ENCODE peak calls at places on chromosomes 2 and 18, in four cellular contexts. One of them, this sample, is unnamed. For H3K9me1, the result is how much of the 10 kb centered on the place peaks cover.

GRCh38 chr2:40466926-40467325 is 15.0 kb upstream of the SLC8A1 start:
- DNase-seq in K562: no peak
- DNase-seq in IMR-90: no peak
- DNase-seq in keratinocyte: no peak
- DNase-seq in this sample: no peak

GRCh38 chr2:114550895-114551793 is 108.7 kb downstream of the DPP10 start:
- DNase-seq in K562: no peak
- DNase-seq in IMR-90: peak
- DNase-seq in keratinocyte: no peak
- DNase-seq in this sample: no peak

GRCh38 chr18:48838921-48839818 is 111.6 kb downstream of the SMAD7 start:
- DNase-seq in K562: no peak
- DNase-seq in IMR-90: peak
- DNase-seq in keratinocyte: no peak
- DNase-seq in this sample: no peak

GRCh38 chr2:158214431-158214830 is 112.8 kb downstream of the UPP2 start:
- DNase-seq in K562: peak
- DNase-seq in IMR-90: no peak
- DNase-seq in keratinocyte: no peak
- DNase-seq in this sample: peak

GRCh38 chr18:70382032-70382431 is 93.2 kb downstream of the SOCS6 start:
- DNase-seq in K562: no peak
- DNase-seq in IMR-90: no peak
- DNase-seq in keratinocyte: no peak
- DNase-seq in this sample: no peak

GRCh38 chr2:230849633-230850357 is 14.9 kb upstream of the ITM2C start:
- DNase-seq in K562: peak
- DNase-seq in IMR-90: no peak
- DNase-seq in keratinocyte: no peak
- DNase-seq in this sample: peak

GRCh38 chr2:238726670-238727584 is 121.0 kb upstream of the TWIST2 start:
- DNase-seq in K562: no peak
- DNase-seq in IMR-90: no peak
- DNase-seq in keratinocyte: no peak
- DNase-seq in this sample: no peak

GRCh38 chr2:168529054-168529833 is 73.2 kb downstream of the CERS6 start:
- DNase-seq in K562: no peak
- DNase-seq in IMR-90: no peak
- DNase-seq in keratinocyte: no peak
- DNase-seq in this sample: no peak

GRCh38 chr2:170739507-170740046 is 24.4 kb downstream of the SP5 start:
- DNase-seq in K562: no peak
- DNase-seq in IMR-90: no peak
- DNase-seq in keratinocyte: no peak
- DNase-seq in this sample: no peak

DNA sequence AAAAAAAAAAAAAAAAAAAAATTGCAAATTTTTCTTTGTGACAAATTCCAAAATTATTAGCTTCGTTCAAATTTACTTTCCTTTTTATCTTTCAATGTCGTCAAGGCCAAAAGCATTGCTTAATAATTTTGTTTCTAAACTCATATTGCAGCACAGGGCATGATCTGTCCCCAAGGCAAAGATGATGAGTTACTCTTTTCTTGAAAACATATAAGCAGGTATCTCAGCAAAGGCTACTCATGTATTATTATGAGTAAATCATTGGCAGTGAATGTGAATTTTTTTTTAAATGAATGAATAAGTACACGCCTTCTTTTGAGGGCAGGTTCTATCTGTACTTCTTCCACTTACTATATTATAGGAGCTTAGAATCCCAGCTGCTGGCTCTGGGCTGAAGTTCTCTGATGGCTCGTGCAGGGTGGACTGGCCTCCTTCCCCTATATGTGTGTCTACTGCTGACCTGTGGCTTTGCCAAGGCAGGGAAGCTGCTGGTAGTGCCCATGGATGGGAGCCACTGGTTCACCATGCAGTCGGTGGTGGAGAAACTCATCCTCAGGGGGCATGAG is at the start of gene UGT1A7:
- DNase-seq in K562: no peak
- DNase-seq in IMR-90: no peak
- DNase-seq in keratinocyte: no peak
- DNase-seq in this sample: no peak
- H3K9me1 ChIP-seq in K562: under half
- H3K9me1 ChIP-seq in IMR-90: under half
- H3K9me1 ChIP-seq in keratinocyte: under half
- H3K9me1 ChIP-seq in this sample: under half

GRCh38 chr2:213213186-213213585 is 61.8 kb upstream of the IKZF2 start:
- DNase-seq in K562: no peak
- DNase-seq in IMR-90: no peak
- DNase-seq in keratinocyte: no peak
- DNase-seq in this sample: no peak
- H3K9me1 ChIP-seq in K562: under half
- H3K9me1 ChIP-seq in IMR-90: under half
- H3K9me1 ChIP-seq in keratinocyte: under half
- H3K9me1 ChIP-seq in this sample: under half

GRCh38 chr18:36501100-36501499 is 203.6 kb downstream of the FHOD3 start:
- DNase-seq in K562: no peak
- DNase-seq in IMR-90: no peak
- DNase-seq in keratinocyte: peak
- DNase-seq in this sample: no peak

GRCh38 chr18:36504928-36505327 is 207.4 kb downstream of the FHOD3 start:
- DNase-seq in K562: no peak
- DNase-seq in IMR-90: peak
- DNase-seq in keratinocyte: no peak
- DNase-seq in this sample: no peak

GRCh38 chr18:36503477-36503876 is 206.0 kb downstream of the FHOD3 start:
- DNase-seq in K562: no peak
- DNase-seq in IMR-90: no peak
- DNase-seq in keratinocyte: no peak
- DNase-seq in this sample: no peak

GRCh38 chr18:36496022-36496421 is 198.5 kb downstream of the FHOD3 start:
- DNase-seq in K562: no peak
- DNase-seq in IMR-90: no peak
- DNase-seq in keratinocyte: no peak
- DNase-seq in this sample: no peak

GRCh38 chr18:36499938-36500337 is 202.4 kb downstream of the FHOD3 start:
- DNase-seq in K562: no peak
- DNase-seq in IMR-90: no peak
- DNase-seq in keratinocyte: no peak
- DNase-seq in this sample: no peak
- H3K9me1 ChIP-seq in K562: under half
- H3K9me1 ChIP-seq in IMR-90: under half
- H3K9me1 ChIP-seq in keratinocyte: under half
- H3K9me1 ChIP-seq in this sample: under half

DNA sequence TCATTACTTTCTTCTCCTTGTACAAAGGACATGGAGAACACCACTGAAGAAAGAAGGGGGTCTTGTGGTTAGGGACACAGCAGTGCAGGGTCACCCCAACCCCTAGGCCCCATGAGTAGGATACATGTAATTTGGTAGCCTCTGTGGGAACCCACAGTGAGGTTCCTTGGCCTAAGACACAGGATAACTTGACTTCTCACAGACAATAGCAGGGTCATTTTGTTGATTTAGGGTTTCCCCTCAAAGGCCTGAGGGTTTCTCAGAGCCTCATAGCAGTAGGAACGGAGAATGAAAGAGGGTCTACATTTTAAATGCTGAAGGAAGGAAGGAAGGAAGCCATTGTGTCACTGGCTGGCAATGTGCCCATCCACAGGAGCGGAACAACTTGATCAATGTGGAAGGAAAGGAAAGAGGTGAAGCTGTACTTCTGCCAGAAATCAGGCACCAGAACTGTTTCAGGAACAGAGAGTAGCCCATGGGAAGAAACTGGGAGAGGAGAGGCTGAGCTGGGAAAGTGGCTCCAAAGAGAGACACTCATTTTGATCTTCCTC is 5.1 kb downstream of the IL1B start:
- DNase-seq in K562: no peak
- DNase-seq in IMR-90: no peak
- DNase-seq in keratinocyte: no peak
- DNase-seq in this sample: peak
- H3K9me1 ChIP-seq in K562: under half
- H3K9me1 ChIP-seq in IMR-90: under half
- H3K9me1 ChIP-seq in keratinocyte: under half
- H3K9me1 ChIP-seq in this sample: under half

DNA sequence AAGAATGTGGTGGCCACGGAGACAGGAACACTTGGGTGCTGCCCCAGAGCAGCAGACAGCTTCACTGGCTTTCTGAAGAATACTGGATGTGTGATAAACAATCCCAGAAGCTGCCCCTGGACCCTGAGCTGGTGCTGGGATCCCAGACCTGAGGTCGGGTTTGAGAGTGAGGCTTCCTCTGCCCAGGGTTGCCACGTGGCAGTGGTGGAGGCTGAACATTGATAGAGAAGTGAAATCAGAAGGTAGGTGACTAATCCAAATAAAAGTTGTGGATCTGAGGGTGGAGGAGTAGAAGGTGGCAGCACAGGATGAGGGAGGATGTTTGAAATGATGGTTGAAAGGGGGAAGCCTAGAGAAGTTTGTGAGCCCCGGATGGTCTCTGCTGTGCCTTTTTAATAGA is 64.0 kb downstream of the FMNL2 start:
- DNase-seq in K562: no peak
- DNase-seq in IMR-90: no peak
- DNase-seq in keratinocyte: no peak
- DNase-seq in this sample: no peak
- H3K9me1 ChIP-seq in K562: under half
- H3K9me1 ChIP-seq in IMR-90: under half
- H3K9me1 ChIP-seq in keratinocyte: under half
- H3K9me1 ChIP-seq in this sample: under half

DNA sequence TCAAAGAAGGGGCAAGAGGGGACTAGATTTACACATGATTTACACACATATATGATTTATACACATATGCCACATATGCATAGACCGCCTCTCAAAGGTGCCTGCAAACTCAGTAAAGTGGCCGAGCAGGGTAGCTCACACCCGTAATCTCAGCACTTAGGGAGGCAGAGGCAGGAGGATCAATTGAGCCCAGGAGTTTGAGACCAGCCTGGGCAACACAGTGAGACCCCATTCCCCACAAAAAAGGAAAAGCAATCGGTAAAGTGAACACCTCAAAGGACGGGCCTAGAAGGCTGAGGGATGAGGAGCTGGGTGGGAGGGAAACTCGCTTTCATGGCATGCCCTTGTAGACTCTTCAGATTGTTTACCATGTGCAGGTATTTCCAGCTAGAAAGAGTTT is 5.1 kb downstream of the ANKRD39 start:
- DNase-seq in K562: no peak
- DNase-seq in IMR-90: no peak
- DNase-seq in keratinocyte: no peak
- DNase-seq in this sample: no peak
- H3K9me1 ChIP-seq in K562: under half
- H3K9me1 ChIP-seq in IMR-90: under half
- H3K9me1 ChIP-seq in keratinocyte: under half
- H3K9me1 ChIP-seq in this sample: under half

GRCh38 chr2:100054426-100054825 is 88.0 kb downstream of the AFF3 start:
- DNase-seq in K562: no peak
- DNase-seq in IMR-90: no peak
- DNase-seq in keratinocyte: no peak
- DNase-seq in this sample: no peak
- H3K9me1 ChIP-seq in K562: under half
- H3K9me1 ChIP-seq in IMR-90: under half
- H3K9me1 ChIP-seq in keratinocyte: under half
- H3K9me1 ChIP-seq in this sample: under half

DNA sequence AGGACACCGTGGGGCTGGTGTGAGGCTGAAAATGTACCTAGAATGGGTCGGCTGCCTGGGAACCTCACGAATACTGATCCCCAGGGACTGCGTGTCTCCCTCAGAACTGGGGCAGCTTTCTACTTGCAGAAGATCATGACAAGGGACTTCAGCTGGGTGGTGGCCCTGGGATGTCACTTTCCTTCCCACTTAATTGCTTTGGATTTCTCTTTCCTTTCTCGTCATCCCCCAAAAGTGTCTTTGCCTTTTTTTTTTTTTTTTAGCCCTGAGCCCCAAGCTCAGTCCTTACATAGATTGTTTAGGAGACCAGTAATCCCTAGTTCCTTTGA is 278.9 kb downstream of the GBX2 start:
- DNase-seq in K562: no peak
- DNase-seq in IMR-90: no peak
- DNase-seq in keratinocyte: no peak
- DNase-seq in this sample: no peak
- H3K9me1 ChIP-seq in K562: under half
- H3K9me1 ChIP-seq in IMR-90: under half
- H3K9me1 ChIP-seq in keratinocyte: under half
- H3K9me1 ChIP-seq in this sample: under half

GRCh38 chr2:66490588-66491001 is 55.7 kb downstream of the MEIS1 start:
- DNase-seq in K562: no peak
- DNase-seq in IMR-90: peak
- DNase-seq in keratinocyte: no peak
- DNase-seq in this sample: peak

GRCh38 chr2:66494708-66495107 is 59.8 kb downstream of the MEIS1 start:
- DNase-seq in K562: no peak
- DNase-seq in IMR-90: peak
- DNase-seq in keratinocyte: peak
- DNase-seq in this sample: no peak

GRCh38 chr2:66489433-66489832 is 54.5 kb downstream of the MEIS1 start:
- DNase-seq in K562: no peak
- DNase-seq in IMR-90: no peak
- DNase-seq in keratinocyte: no peak
- DNase-seq in this sample: peak

DNA sequence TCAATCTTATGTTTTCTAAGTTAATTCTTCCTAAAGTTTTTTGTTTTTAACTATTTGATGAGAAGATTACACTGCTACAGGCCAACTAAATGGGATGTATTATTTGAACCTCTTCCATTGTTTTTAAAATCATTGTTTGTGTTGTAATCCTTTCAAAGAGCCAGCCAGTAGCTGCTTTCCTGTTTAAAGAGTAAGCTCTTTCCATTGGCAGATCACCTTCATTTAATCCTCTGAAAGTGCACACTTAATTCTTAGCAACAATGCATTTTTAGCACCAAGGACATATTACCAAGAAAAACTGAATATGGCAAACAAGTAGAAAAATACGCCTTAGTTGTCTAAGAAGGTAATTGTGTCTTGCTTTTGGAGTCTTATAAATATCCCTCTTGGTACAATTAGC is 54.0 kb downstream of the MEIS1 start:
- DNase-seq in K562: no peak
- DNase-seq in IMR-90: no peak
- DNase-seq in keratinocyte: no peak
- DNase-seq in this sample: peak
- H3K9me1 ChIP-seq in K562: under half
- H3K9me1 ChIP-seq in IMR-90: under half
- H3K9me1 ChIP-seq in keratinocyte: under half
- H3K9me1 ChIP-seq in this sample: under half